ENCODE peak calls at places on chromosomes 6 and 20, in five cellular contexts. M is HT1080; K is stimulated activated naive B cell treated with anti-CD40 and anti-IgM and Interleukin-4, amounts not matched to agents 10 μg/mL and 1 μg/mL and 100 μg/mL, for 72 hours; R is fibroblast of mammary gland; Y is lower lobe of right lung. X is an unnamed sample.

GRCh38 chr6:30781697-30782424 is 37.5 kb upstream of the IER3 start:
- DNase-seq in Y (peak; percentile 95), M (peak; percentile 99), K (peak; percentile 67), R (peak; percentile 98), X (peak; percentile 99)

GRCh38 chr20:34322267-34323105 is 19.3 kb upstream of the AHCY start:
- DNase-seq in M (no peak), R (no peak), K (no peak), Y (no peak), X (no peak)

GRCh38 chr20:51712501-51713212 is 55.5 kb downstream of the ATP9A start:
- DNase-seq in Y (no peak), M (peak; percentile 23), R (peak; percentile 30), K (no peak), X (peak; percentile 40)

GRCh38 chr20:37777556-37777955 is 83.7 kb downstream of the CTNNBL1 start:
- DNase-seq in M (peak; percentile 25), Y (no peak), K (no peak), R (peak; percentile 40), X (no peak)

GRCh38 chr6:137698636-137699035 is 168.4 kb upstream of the TNFAIP3 start:
- DNase-seq in R (no peak), K (no peak), Y (no peak), M (peak; percentile 67), X (peak; percentile 70)

GRCh38 chr6:130513770-130514169 is 148.0 kb downstream of the TMEM200A start:
- DNase-seq in M (peak; percentile 85), R (peak; percentile 60), K (peak; percentile 66), Y (no peak), X (peak; percentile 91)

GRCh38 chr6:109314313-109314712 is 68.0 kb downstream of the CD164 start:
- DNase-seq in K (no peak), M (no peak), Y (no peak), R (no peak), X (no peak)

GRCh38 chr20:208937-209566 is 18.0 kb upstream of the DEFB129 start:
- DNase-seq in M (peak; percentile 64), K (peak; percentile 6), Y (no peak), R (peak; percentile 81), X (peak; percentile 71)

GRCh38 chr6:30935018-30935417 is 3.0 kb upstream of the SFTA2 start:
- DNase-seq in M (peak; percentile 7), Y (peak; percentile 72), K (no peak), R (no peak), X (no peak)

GRCh38 chr6:137112067-137112355 is 61.4 kb downstream of the IL22RA2 start:
- DNase-seq in Y (no peak), M (peak; percentile 80), R (peak; percentile 87), K (no peak), X (peak; percentile 75)

X was measured in RPMI7951.